ENCODE peak calls at places on chromosomes 1 and 21, in five cellular contexts. Q is transverse colon; L is effector memory CD4-positive, alpha-beta T cell; Y is AG09309; J is GM06990. E is an unnamed sample.
A peak's percentile ranks its signal among the peaks of the same experiment; 100 is the strongest.

GRCh38 chr1:29264773-29265389 is 28.6 kb downstream of the PTPRU start:
- DNase-seq in Q (no peak), Y (peak; percentile 53), J (no peak), L (no peak), E (no peak)

GRCh38 chr1:214414691-214415090 is 133.7 kb downstream of the SMYD2 start:
- DNase-seq in Y (no peak), Q (no peak), L (no peak), J (no peak), E (no peak)

GRCh38 chr1:212457740-212458338 is 25.1 kb downstream of the NENF start:
- DNase-seq in J (no peak), Y (no peak), L (no peak), Q (peak; percentile 52), E (no peak)

GRCh38 chr1:90204780-90205179 is 209.9 kb downstream of the ZNF326 start:
- DNase-seq in J (no peak), Q (no peak), L (no peak), Y (no peak), E (no peak)

GRCh38 chr1:110554871-110555801 is 36.2 kb upstream of the KCNA10 start:
- DNase-seq in J (peak; percentile 32), Q (peak; percentile 36), Y (no peak), L (peak; percentile 13), E (no peak)

GRCh38 chr1:51627672-51628071 is 10.8 kb downstream of the OSBPL9 start:
- DNase-seq in Q (no peak), L (no peak), Y (no peak), J (no peak), E (no peak)

GRCh38 chr1:245336149-245336983 is 181.6 kb downstream of the KIF26B start:
- DNase-seq in L (no peak), Q (no peak), J (no peak), Y (no peak), E (no peak)

GRCh38 chr1:171788696-171789095 is 7.2 kb downstream of the METTL13 start:
- DNase-seq in L (no peak), Q (no peak), J (no peak), Y (peak; percentile 51), E (no peak)

GRCh38 chr21:41895643-41896493 is 16.7 kb upstream of the PRDM15 start:
- DNase-seq in Y (no peak), L (peak; percentile 11), J (no peak), Q (peak; percentile 32), E (no peak)

GRCh38 chr1:46767649-46768282 is 31.1 kb upstream of the CYP4B1 start:
- DNase-seq in Y (no peak), J (no peak), Q (no peak), L (no peak), E (no peak)

GRCh38 chr1:180256353-180257027 is 26.4 kb downstream of the LHX4 start:
- DNase-seq in Q (no peak), J (no peak), L (no peak), Y (no peak), E (no peak)

GRCh38 chr1:180257028-180257386 is 26.9 kb downstream of the LHX4 start:
- DNase-seq in L (no peak), Y (no peak), J (no peak), Q (no peak), E (no peak)

GRCh38 chr1:180258935-180259334 is 28.9 kb downstream of the LHX4 start:
- DNase-seq in L (no peak), J (no peak), Q (no peak), Y (no peak), E (no peak)

GRCh38 chr1:180258290-180258689 is 28.2 kb downstream of the LHX4 start:
- DNase-seq in Y (no peak), J (no peak), L (no peak), Q (no peak), E (no peak)

DNA sequence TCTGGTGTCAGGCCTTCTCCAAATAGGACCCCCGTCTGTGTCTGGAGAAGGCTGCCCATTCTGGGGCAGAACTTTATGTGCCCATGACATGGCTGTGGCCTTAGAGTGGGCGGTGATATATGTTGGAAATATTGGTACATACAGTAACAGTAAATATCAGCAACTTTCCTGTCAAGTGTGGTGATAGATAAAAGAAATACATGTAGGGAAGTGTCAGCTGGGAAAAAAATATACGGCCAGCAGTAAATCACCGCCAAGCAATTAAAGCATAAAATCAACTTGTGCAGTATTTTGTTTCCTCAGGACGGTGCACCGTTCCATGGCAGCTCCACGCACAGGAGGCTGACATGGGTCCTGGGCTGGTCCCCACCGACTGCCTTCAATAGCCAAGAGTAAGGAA is 27.4 kb downstream of the LHX4 start:
- DNase-seq in Y (no peak), L (no peak), Q (no peak), J (no peak), E (no peak)
- H3K4me3 ChIP-seq in Y (no peak overlapping the region), L (no peak overlapping the region), Q (no peak overlapping the region), J (no peak overlapping the region), E (no peak overlapping the region)

GRCh38 chr1:99645699-99646531 is at the start of gene PALMD:
- DNase-seq in L (no peak), Q (peak; percentile 8), Y (no peak), J (no peak), E (no peak)
- H3K4me3 ChIP-seq in L (no peak within 1 kb of the TSS), Q (no peak within 1 kb of the TSS), Y (no peak within 1 kb of the TSS), J (no peak within 1 kb of the TSS), E (no peak within 1 kb of the TSS)

DNA sequence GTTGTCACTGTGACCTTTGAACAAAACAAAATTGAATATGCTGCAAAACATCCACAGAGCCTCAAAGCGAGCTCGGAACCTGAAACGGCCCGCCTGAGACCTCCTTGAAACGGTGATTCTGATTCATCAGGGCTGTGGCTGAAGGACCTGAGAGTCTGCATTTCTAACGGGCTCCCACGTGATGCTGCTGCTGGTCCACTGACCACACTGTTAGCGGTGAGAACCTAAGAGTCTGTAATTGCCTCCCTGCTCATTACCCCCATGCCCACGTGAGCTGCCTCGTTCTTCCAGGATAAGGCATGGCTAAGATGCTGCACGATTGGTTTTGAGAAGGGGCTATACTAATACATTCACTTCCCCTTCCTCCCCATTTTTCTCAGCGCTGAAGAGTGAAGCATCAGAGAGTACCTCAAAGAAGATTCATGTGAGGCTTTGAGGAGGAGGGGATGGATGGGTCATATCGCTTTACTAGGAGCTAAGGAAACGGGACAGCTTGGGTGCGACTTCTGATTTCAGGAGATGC is 9.7 kb downstream of the TLR5 start:
- DNase-seq in Y (no peak), Q (no peak), J (no peak), L (no peak), E (no peak)
- H3K4me3 ChIP-seq in Y (no peak overlapping the region), Q (no peak overlapping the region), J (no peak overlapping the region), L (peak overlapping the region; percentile 34), E (no peak overlapping the region)

GRCh38 chr1:228706305-228706704 is 29.0 kb upstream of the RHOU start:
- DNase-seq in Q (no peak), L (no peak), J (no peak), Y (no peak), E (no peak)
- H3K4me3 ChIP-seq in Q (no peak overlapping the region), L (no peak overlapping the region), J (no peak overlapping the region), Y (no peak overlapping the region), E (no peak overlapping the region)

DNA sequence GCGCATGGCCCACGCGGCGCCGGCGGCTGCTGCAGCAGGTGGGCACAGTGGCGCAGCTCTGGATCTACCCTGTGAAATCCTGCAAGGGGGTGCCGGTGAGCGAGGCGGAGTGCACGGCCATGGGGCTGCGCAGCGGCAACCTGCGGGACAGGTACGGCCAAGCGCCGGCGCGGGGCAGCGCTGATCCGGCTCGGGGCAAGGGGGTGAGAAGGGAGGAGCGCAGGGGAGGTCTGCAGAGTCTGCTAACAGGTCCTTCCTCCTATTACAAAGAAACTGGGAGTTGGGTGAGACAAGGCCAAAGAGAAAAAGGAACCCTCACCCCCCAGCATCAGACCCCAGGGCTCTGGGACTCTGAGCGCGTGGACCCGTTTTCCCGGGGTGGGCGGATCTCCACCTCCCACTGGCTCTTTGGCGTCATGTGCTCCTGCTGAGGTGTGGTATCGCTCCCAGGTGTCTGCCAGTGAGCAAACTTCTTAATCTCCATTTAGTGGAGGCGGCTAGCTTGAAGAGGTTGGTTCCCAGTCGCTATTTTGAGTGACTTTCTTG is 429 bp downstream of the MTARC1 start:
- DNase-seq in L (no peak), Y (no peak), J (no peak), Q (peak; percentile 80), E (no peak)
- H3K4me3 ChIP-seq in L (no peak overlapping the region), Y (peak overlapping the region; percentile 30), J (peak overlapping the region; percentile 45), Q (peak overlapping the region; percentile 56), E (peak overlapping the region; percentile 45)

GRCh38 chr1:163240705-163241104 is 38.0 kb upstream of the RGS5 start:
- DNase-seq in L (no peak), J (no peak), Q (no peak), Y (no peak), E (no peak)
- H3K4me3 ChIP-seq in L (no peak overlapping the region), J (no peak overlapping the region), Q (no peak overlapping the region), Y (no peak overlapping the region), E (no peak overlapping the region)

DNA sequence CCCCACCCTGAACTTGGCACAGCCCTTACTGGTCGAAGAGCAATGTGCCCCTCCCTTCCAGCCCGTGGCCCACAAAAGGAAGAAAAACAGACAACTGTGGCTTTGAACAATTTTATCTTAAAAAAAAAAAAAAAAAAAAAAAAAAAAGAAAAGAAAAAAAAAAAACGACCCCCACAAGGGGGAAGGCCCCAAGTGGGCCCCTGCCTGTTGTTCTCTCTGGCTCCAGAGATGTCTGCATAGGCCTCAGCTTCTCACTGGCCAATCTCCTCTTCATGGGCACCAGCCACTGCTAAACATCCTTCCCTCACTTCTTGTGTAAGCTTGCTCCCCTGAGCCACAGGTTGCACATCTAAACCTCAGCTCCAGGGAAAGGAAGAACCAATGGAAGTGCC is 386 bp upstream of the TSTD1 start:
- DNase-seq in J (no peak), Q (no peak), L (no peak), Y (no peak), E (no peak)
- H3K4me3 ChIP-seq in J (peak overlapping the region; percentile 84), Q (no peak overlapping the region), L (peak overlapping the region; percentile 68), Y (no peak overlapping the region), E (peak overlapping the region; percentile 83)

DNA sequence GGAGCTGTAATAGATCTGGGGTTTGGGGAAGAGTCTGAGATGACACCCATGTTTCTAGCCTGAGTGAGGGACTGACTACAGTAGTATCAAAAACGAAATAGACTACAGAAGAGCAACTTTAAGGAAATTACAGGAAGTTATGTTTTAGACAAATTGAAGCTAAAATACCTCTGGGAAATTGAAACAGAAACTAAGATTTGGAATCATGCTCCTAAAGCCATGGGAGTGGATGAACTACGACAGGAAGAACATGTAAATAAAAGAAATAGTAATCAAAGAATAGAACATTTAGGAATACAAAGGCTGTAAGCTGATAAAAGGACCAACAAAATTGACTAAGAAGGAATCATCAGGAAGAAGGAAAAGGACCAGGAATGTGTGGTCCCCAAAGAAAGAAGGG is 68.9 kb downstream of the KIAA0319L start:
- DNase-seq in Y (no peak), J (no peak), L (no peak), Q (no peak), E (no peak)
- H3K4me3 ChIP-seq in Y (no peak overlapping the region), J (no peak overlapping the region), L (no peak overlapping the region), Q (no peak overlapping the region), E (no peak overlapping the region)